ENCODE peak calls at places on chromosomes 13 and 19, in ten cellular contexts. H, P, B, T, S, C, Z, N, L and K are unnamed samples.

GRCh38 chr19:57419439-57419838 is 8.5 kb downstream of the ZNF17 start:
- DNase-seq in C (no peak), P (no peak), N (no peak), Z (no peak), H (no peak), L (no peak), S (no peak), T (no peak), B (no peak), K (no peak)

GRCh38 chr13:43389573-43389972 is 366.2 kb downstream of the DNAJC15 start:
- DNase-seq in B (no peak), N (no peak), L (no peak), T (no peak), S (peak; percentile 53), P (no peak), Z (no peak), C (no peak), H (no peak), K (peak; percentile 37)

GRCh38 chr13:33322965-33323668 is 37.6 kb upstream of the STARD13 start:
- DNase-seq in L (no peak), N (no peak), S (no peak), Z (no peak), H (no peak), P (no peak), C (no peak), T (no peak), B (no peak), K (no peak)

GRCh38 chr19:51690359-51691121 is 2.6 kb upstream of the SPACA6 start:
- DNase-seq in P (peak; percentile 40), Z (peak; percentile 90), S (peak; percentile 75), T (peak; percentile 76), C (no peak), H (no peak), L (peak; percentile 61), B (peak; percentile 67), N (peak; percentile 92), K (peak; percentile 83)

GRCh38 chr19:50300814-50301606 is 28.2 kb downstream of the KCNC3 start:
- DNase-seq in S (peak; percentile 10), B (no peak), L (no peak), T (no peak), Z (no peak), C (peak; percentile 10), P (no peak), N (no peak), H (peak; percentile 15), K (peak; percentile 70)

GRCh38 chr13:27918041-27918917 is 1.5 kb upstream of the PDX1 start:
- DNase-seq in P (peak; percentile 71), S (no peak), C (no peak), B (no peak), Z (peak; percentile 26), T (peak; percentile 23), L (no peak), N (peak; percentile 20), H (no peak), K (no peak)

GRCh38 chr13:23450340-23451046 is 17.0 kb upstream of the SACS start:
- DNase-seq in C (no peak), P (no peak), L (no peak), T (no peak), Z (peak; percentile 55), N (no peak), H (no peak), B (peak; percentile 80), S (no peak), K (no peak)

GRCh38 chr13:27922974-27923612 is 3.3 kb downstream of the PDX1 start:
- DNase-seq in S (no peak), H (no peak), Z (no peak), C (no peak), P (no peak), B (no peak), L (no peak), T (peak; percentile 13), N (peak; percentile 21), K (no peak)

GRCh38 chr13:92224052-92224821 is 825.8 kb downstream of the GPC5 start:
- DNase-seq in H (no peak), B (no peak), Z (no peak), L (no peak), T (no peak), P (no peak), S (peak; percentile 95), N (no peak), C (no peak), K (peak; percentile 99)

GRCh38 chr19:16057062-16057461 is 19.2 kb upstream of the TPM4 start:
- DNase-seq in B (no peak), H (no peak), S (no peak), Z (no peak), C (no peak), P (no peak), L (no peak), T (no peak), N (no peak), K (no peak)

GRCh38 chr19:16052353-16052752 is 23.9 kb upstream of the TPM4 start:
- DNase-seq in T (no peak), B (peak; percentile 33), C (no peak), P (no peak), S (no peak), Z (no peak), H (no peak), N (no peak), L (no peak), K (no peak)

GRCh38 chr19:16045893-16046292 is 30.4 kb upstream of the TPM4 start:
- DNase-seq in S (no peak), N (no peak), Z (no peak), H (no peak), P (no peak), L (no peak), B (no peak), T (no peak), C (no peak), K (no peak)

GRCh38 chr19:16048583-16048982 is 27.7 kb upstream of the TPM4 start:
- DNase-seq in C (no peak), S (no peak), B (no peak), P (no peak), Z (no peak), T (no peak), H (no peak), N (no peak), L (no peak), K (no peak)

DNA sequence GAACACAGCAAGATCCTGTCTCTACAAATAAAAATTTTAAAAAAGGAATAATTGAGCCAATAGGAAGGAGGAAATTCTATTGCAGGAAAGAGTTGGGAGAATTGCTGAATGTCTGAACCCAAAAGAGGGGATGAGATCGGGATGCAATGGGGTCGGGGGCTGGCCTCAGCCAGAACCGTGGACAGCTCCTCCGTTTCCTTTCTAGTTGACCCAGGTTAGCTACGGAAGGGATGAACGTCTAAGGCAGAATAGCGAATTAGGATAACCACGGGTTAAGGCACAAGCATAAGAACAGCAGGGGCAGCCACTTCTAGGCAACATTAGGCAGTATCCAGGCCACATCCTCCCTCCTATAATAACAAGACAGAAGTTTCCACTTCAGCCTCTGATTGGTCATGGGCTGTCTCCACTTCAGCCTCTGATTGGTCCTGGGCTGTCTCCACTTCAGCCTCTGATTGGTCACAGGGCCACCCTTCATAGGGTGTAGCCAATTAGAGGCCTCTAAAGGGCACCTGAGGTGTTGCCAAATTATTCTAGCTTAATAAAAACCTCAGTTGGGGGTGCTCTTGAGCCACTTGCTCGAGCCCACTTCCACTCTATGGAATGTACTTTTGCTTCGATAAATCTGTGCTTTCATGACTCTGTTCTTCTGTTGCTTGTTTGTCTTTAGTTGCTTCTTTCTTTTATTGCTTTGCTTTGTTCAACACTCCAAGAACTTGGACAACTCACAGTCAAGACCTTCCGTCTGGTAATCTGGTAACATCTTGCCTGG is 24.9 kb upstream of the TPM4 start:
- DNase-seq in N (no peak), P (no peak), H (no peak), L (no peak), C (peak; percentile 51), Z (no peak), B (no peak), S (peak; percentile 28), T (no peak), K (peak; percentile 70)
- TF ChIP-seq CTCF in N (no peak), P (no peak), H (no peak), L (no peak), C (no peak), Z (no peak), B (no peak), S (no peak), T (no peak), K (peak; percentile 16)

GRCh38 chr19:37370880-37371661 is at the start of gene ZNF527:
- DNase-seq in S (peak; percentile 96), N (peak; percentile 96), T (peak; percentile 97), P (peak; percentile 97), L (peak; percentile 95), C (peak; percentile 84), H (peak; percentile 93), Z (peak; percentile 99), B (peak; percentile 98), K (peak; percentile 98)
- TF ChIP-seq CTCF in S (no peak), N (no peak), T (no peak), P (no peak), L (no peak), C (no peak), H (no peak), Z (no peak), B (peak; percentile 31), K (no peak)

GRCh38 chr13:86725105-86725504 is 925.9 kb upstream of the SLITRK6 start:
- DNase-seq in T (peak; percentile 28), B (peak; percentile 36), Z (peak; percentile 27), P (no peak), L (peak; percentile 18), N (no peak), H (no peak), S (no peak), C (no peak), K (peak; percentile 12)
- TF ChIP-seq CTCF in T (peak; percentile 33), B (peak; percentile 73), Z (peak; percentile 59), P (peak; percentile 28), L (peak; percentile 55), N (peak; percentile 7), H (no peak), S (no peak), C (no peak), K (peak; percentile 36)

GRCh38 chr19:35757231-35757748 is 461 bp upstream of the HSPB6 start:
- DNase-seq in H (no peak), N (no peak), P (no peak), T (no peak), S (peak; percentile 99), Z (peak; percentile 67), L (peak; percentile 32), B (peak; percentile 60), C (no peak), K (peak; percentile 99)
- TF ChIP-seq CTCF in H (no peak), N (no peak), P (no peak), T (no peak), S (no peak), Z (no peak), L (no peak), B (no peak), C (no peak), K (no peak)